ENCODE peak calls at places on chromosomes 7 and 10, in eight cellular contexts. I is MM.1S, Y is mucosa of descending colon, M is adrenal gland, R is uterus, L is thoracic aorta, V is neural progenitor cell, U is PC-3. E is an unnamed sample. For H3K36me3, the result is how much of the 10 kb centered on the place peaks cover.

GRCh38 chr7:157470017-157470322 is 133.2 kb downstream of the DNAJB6 start:
- DNase-seq in I (no peak), Y (no peak), M (no peak), R (no peak), L (no peak), V (no peak), U (peak), E (no peak)

GRCh38 chr10:32787690-32788284 is 170.2 kb downstream of the ITGB1 start:
- DNase-seq in I (no peak), Y (no peak), M (no peak), R (no peak), L (no peak), V (no peak), U (no peak), E (no peak)

GRCh38 chr7:28774529-28775057 is 183.5 kb downstream of the TRIL start:
- DNase-seq in I (no peak), Y (no peak), M (no peak), R (no peak), L (no peak), V (no peak), U (no peak), E (no peak)

GRCh38 chr7:28811990-28812389 is 146.1 kb downstream of the TRIL start:
- DNase-seq in I (no peak), Y (no peak), M (no peak), R (no peak), L (no peak), V (no peak), U (no peak), E (no peak)

GRCh38 chr7:43646603-43647313 is 63.9 kb downstream of the STK17A start:
- DNase-seq in I (peak), Y (no peak), M (peak), R (no peak), L (no peak), V (no peak), U (peak), E (no peak)

GRCh38 chr10:119273413-119273812 is 66.0 kb downstream of the GRK5 start:
- DNase-seq in I (no peak), Y (no peak), M (no peak), R (no peak), L (no peak), V (no peak), U (no peak), E (no peak)

GRCh38 chr10:132972149-132972985 is 30.0 kb upstream of the CFAP46 start:
- DNase-seq in I (no peak), Y (no peak), M (no peak), R (no peak), L (no peak), V (peak), U (no peak), E (no peak)

GRCh38 chr10:132363921-132364593 is 32.1 kb downstream of the LRRC27 start:
- DNase-seq in I (no peak), Y (no peak), M (no peak), R (no peak), L (no peak), V (peak), U (peak), E (no peak)

GRCh38 chr10:131451407-131452015 is 140.0 kb upstream of the TCERG1L start:
- DNase-seq in I (no peak), Y (no peak), M (no peak), R (no peak), L (no peak), V (no peak), U (peak), E (no peak)

GRCh38 chr7:136635755-136636154 is 232.7 kb upstream of the CHRM2 start:
- DNase-seq in I (no peak), Y (no peak), M (no peak), R (no peak), L (no peak), V (no peak), U (no peak), E (no peak)

GRCh38 chr7:84524714-84525694 is 330.4 kb upstream of the SEMA3A start:
- DNase-seq in I (no peak), Y (peak), M (no peak), R (no peak), L (no peak), V (no peak), U (peak), E (peak)

GRCh38 chr7:28410628-28411578 is 1.4 kb upstream of the CREB5 start:
- DNase-seq in I (no peak), Y (peak), M (peak), R (peak), L (no peak), V (peak), U (peak), E (peak)

GRCh38 chr7:100590077-100590737 is 4.1 kb downstream of the FBXO24 start:
- DNase-seq in I (no peak), Y (no peak), M (no peak), R (peak), L (no peak), V (no peak), U (no peak), E (no peak)

GRCh38 chr7:149161241-149161848 is 14.1 kb downstream of the ZNF398 start:
- DNase-seq in I (no peak), Y (no peak), M (no peak), R (no peak), L (no peak), V (no peak), U (peak), E (no peak)

GRCh38 chr7:100029591-100029990 is 14.2 kb downstream of the ZKSCAN1 start:
- DNase-seq in I (no peak), Y (no peak), M (no peak), R (no peak), L (no peak), V (no peak), U (no peak), E (no peak)

GRCh38 chr10:77977016-77977415 is 50.5 kb upstream of the DLG5 start:
- DNase-seq in I (no peak), Y (no peak), M (no peak), R (no peak), L (no peak), V (no peak), U (no peak), E (no peak)
- H3K36me3 ChIP-seq in I (under half), Y (under half), M (under half), R (under half), L (under half), V (under half), U (half or more), E (under half)

GRCh38 chr10:129958118-129958685 is 5.9 kb downstream of the EBF3 start:
- DNase-seq in I (no peak), Y (no peak), M (no peak), R (no peak), L (no peak), V (peak), U (no peak), E (no peak)
- TF ChIP-seq CTCF in I (no peak), Y (no peak), M (no peak), R (no peak), L (no peak), V (peak), U (no peak), E (no peak)

GRCh38 chr10:121899727-121900126 is 28.1 kb downstream of the ATE1 start:
- DNase-seq in I (no peak), Y (no peak), M (no peak), R (no peak), L (no peak), V (no peak), U (no peak), E (no peak)

GRCh38 chr10:121910673-121911420 is 17.0 kb downstream of the ATE1 start:
- DNase-seq in I (no peak), Y (no peak), M (no peak), R (no peak), L (no peak), V (no peak), U (peak), E (no peak)

GRCh38 chr10:121900443-121901174 is 27.2 kb downstream of the ATE1 start:
- DNase-seq in I (peak), Y (peak), M (no peak), R (peak), L (no peak), V (peak), U (peak), E (no peak)

DNA sequence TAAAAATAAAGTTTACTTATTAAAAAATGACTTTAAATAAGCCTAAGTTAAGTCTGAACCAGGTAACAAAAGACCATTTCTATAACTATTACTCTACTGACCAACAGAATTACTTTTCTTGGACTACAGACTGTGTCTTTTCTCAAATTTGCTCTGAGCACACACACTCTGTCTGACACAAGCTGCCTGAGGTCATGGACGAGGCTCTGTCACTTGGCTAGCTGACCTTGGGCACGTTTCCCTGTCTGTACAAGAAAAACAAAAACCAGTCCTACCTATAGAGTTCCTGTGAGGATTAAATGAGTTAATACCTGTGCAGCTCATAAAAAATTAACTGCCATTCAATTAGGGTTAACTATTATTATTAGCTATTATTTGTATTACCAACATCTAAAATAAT is 22.9 kb downstream of the ATE1 start:
- DNase-seq in I (no peak), Y (no peak), M (peak), R (no peak), L (no peak), V (no peak), U (no peak), E (no peak)
- H3K36me3 ChIP-seq in I (under half), Y (under half), M (under half), R (under half), L (under half), V (under half), U (under half), E (under half)

GRCh38 chr10:8040651-8041050 is 13.8 kb upstream of the GATA3 start:
- DNase-seq in I (no peak), Y (no peak), M (no peak), R (no peak), L (no peak), V (no peak), U (no peak), E (no peak)
- TF ChIP-seq CTCF in I (no peak), Y (no peak), M (no peak), R (no peak), L (no peak), V (no peak), U (no peak), E (no peak)

E was measured in gastrocnemius medialis.